ENCODE peak calls at places on chromosomes 7 and 10, in five cellular contexts. T is MM.1S; E is stomach; S is CD4-positive, CD25-positive, alpha-beta regulatory T cell; P is aorta. Z is an unnamed sample. For H3K9me3, the result is how much of the 10 kb centered on the place peaks cover.

GRCh38 chr7:31758770-31759169 is 71.8 kb downstream of the PPP1R17 start:
- DNase-seq in T (no peak), E (no peak), S (no peak), P (no peak), Z (no peak)

GRCh38 chr7:39888171-39888853 is 61.7 kb upstream of the CDK13 start:
- DNase-seq in T (no peak), E (no peak), S (no peak), P (no peak), Z (no peak)

GRCh38 chr10:103080891-103081581 is 112.0 kb downstream of the NT5C2 start:
- DNase-seq in T (no peak), E (no peak), S (no peak), P (no peak), Z (no peak)

GRCh38 chr10:129258570-129258969 is 208.5 kb upstream of the MGMT start:
- DNase-seq in T (no peak), E (no peak), S (no peak), P (no peak), Z (no peak)

GRCh38 chr7:48426966-48427555 is 255.8 kb downstream of the ABCA13 start:
- DNase-seq in T (no peak), E (no peak), S (no peak), P (no peak), Z (peak)

GRCh38 chr7:20598479-20599419 is 16.7 kb upstream of the ABCB5 start:
- DNase-seq in T (peak), E (no peak), S (no peak), P (no peak), Z (peak)

GRCh38 chr10:21284301-21284700 is 241.2 kb downstream of the SKIDA1 start:
- DNase-seq in T (no peak), E (no peak), S (no peak), P (no peak), Z (no peak)

GRCh38 chr10:72353963-72354355 is 760 bp downstream of the DNAJB12 start:
- DNase-seq in T (no peak), E (no peak), S (no peak), P (peak), Z (peak)

GRCh38 chr10:102804382-102804781 is 32.8 kb downstream of the CYP17A1 start:
- DNase-seq in T (no peak), E (no peak), S (no peak), P (no peak), Z (no peak)

GRCh38 chr7:40647719-40648118 is 512.9 kb downstream of the SUGCT start:
- DNase-seq in T (no peak), E (no peak), S (no peak), P (no peak), Z (no peak)

GRCh38 chr7:149209518-149210269 is 14.3 kb downstream of the ZNF282 start:
- DNase-seq in T (peak), E (peak), S (peak), P (no peak), Z (peak)

GRCh38 chr7:100674441-100675407 is 1.2 kb downstream of the GNB2 start:
- DNase-seq in T (peak), E (no peak), S (no peak), P (peak), Z (peak)

GRCh38 chr10:6171891-6172354 is 30.8 kb upstream of the PFKFB3 start:
- DNase-seq in T (no peak), E (peak), S (no peak), P (peak), Z (no peak)

GRCh38 chr7:56483153-56483552 is 366.9 kb upstream of the NUPR2 start:
- DNase-seq in T (no peak), E (no peak), S (no peak), P (no peak), Z (no peak)

GRCh38 chr7:56483861-56484550 is 367.8 kb upstream of the NUPR2 start:
- DNase-seq in T (no peak), E (no peak), S (no peak), P (no peak), Z (no peak)

GRCh38 chr7:56474271-56474670 is 358.1 kb upstream of the NUPR2 start:
- DNase-seq in T (no peak), E (no peak), S (no peak), P (no peak), Z (no peak)

GRCh38 chr7:56479748-56480147 is 363.5 kb upstream of the NUPR2 start:
- DNase-seq in T (no peak), E (no peak), S (no peak), P (no peak), Z (no peak)

DNA sequence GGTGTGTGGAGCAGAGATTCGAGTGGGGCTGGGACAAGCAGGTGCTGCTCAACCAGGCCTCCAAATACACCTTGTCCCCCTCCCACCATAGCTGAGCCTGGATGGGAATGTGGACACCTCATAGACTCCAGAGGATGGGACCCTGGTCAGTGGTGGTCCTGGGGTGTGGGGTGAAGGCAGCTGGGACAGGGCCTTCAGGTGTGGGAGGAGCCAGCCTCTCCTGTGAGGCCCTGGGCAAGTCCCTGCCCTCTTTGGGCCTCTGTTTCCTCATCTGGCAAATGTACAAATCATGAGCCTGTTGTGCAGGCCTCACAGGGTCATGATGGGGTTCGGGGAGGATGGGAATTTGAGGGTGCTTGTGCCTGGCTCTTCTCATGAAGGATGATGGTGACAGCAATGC is 362.9 kb upstream of the NUPR2 start:
- DNase-seq in T (no peak), E (no peak), S (no peak), P (no peak), Z (no peak)
- H3K9me3 ChIP-seq in T (under half), E (half or more), S (under half), P (under half), Z (half or more)

GRCh38 chr10:42523098-42523497 is 115.3 kb downstream of the ZNF33B start:
- DNase-seq in T (no peak), E (no peak), S (no peak), P (no peak), Z (no peak)
- H3K9me3 ChIP-seq in T (under half), E (half or more), S (half or more), P (under half), Z (half or more)

DNA sequence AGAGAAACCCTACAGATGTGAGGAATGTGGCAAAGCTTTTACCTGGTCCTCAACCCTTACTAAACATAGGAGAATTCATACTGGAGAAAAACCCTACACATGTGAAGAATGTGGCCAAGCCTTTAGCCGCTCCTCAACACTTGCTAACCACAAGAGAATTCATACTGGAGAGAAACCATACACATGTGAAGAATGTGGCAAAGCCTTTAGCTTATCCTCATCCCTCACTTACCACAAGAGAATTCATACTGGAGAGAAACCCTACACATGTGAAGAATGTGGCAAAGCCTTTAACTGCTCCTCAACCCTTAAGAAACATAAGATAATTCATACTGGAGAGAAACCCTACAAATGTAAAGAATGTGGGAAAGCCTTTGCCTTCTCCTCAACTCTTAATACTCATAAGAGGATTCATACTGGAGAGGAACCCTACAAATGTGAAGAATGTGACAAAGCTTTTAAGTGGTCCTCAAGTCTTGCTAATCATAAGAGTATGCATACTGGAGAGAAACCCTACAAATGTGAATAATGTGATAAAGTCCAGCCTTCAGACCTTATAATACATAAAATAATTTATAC is 38.2 kb downstream of the ZNF679 start:
- DNase-seq in T (no peak), E (no peak), S (no peak), P (no peak), Z (no peak)
- H3K9me3 ChIP-seq in T (under half), E (half or more), S (under half), P (under half), Z (half or more)

DNA sequence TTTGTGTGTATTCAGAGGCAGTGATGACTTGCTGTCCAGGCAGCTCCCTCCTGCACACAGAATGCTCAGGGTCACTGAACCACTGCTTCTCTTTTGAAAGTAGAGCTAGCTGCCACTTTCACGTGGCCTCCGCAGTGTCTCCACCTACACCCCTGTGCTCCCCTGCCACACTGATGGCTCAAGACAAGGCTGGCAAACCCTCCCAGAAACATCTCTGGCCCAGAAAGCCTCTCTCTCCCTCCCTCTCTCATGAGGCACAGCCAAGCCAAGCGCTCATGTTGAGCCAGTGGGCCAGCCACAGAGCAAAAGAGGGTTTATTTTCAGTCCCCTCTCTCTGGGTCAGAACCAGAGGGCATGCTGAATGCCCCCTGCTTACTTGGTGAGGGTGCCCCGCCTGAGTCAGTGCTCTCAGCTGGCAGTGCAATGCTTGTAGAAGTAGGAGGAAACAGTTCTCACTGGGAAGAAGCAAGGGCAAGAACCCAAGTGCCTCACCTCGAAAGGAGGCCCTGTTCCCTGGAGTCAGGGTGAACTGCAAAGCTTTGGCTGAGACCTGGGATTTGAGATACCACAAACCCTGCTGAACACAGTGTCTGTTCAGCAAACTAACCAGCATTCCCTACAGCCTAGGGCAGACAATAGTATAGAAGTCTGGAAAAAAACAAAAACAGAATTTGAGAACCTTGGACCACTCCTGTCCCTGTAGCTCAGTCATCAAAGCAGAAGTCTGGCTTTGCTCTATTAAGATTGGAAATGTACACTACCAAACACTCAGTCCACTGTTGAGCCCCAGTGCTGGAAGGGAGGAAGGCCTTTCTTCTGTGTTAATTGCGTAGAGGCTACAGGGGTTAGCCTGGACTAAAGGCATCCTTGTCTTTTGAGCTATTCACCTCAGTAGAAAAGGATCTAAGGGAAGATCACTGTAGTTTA is 15.8 kb downstream of the SCD start:
- DNase-seq in T (no peak), E (no peak), S (no peak), P (no peak), Z (no peak)
- H3K9me3 ChIP-seq in T (under half), E (under half), S (under half), P (under half), Z (under half)

GRCh38 chr7:146414373-146414772 is 297.8 kb downstream of the CNTNAP2 start:
- DNase-seq in T (no peak), E (no peak), S (no peak), P (no peak), Z (no peak)

GRCh38 chr7:146411975-146412374 is 295.4 kb downstream of the CNTNAP2 start:
- DNase-seq in T (no peak), E (no peak), S (no peak), P (peak), Z (no peak)

DNA sequence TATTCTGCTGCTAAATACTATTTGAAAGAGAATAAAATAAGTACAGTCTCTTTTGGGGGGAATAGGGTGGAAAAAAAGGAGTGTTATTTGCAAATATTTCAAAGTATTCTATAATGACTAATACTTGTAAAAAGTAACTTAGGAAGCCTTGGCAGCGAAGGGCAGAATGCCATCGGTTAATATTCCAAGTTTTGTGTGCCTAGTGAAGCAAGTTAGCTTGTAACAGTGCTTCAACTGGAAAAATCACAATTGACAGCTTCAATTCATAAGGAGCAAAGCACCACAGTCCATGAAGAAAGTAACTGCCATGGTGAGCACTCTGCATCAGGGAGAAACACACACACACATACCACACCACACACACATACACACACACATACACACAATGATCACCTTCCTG is 298.3 kb downstream of the CNTNAP2 start:
- DNase-seq in T (no peak), E (no peak), S (no peak), P (no peak), Z (no peak)
- H3K9me3 ChIP-seq in T (under half), E (under half), S (under half), P (under half), Z (under half)

GRCh38 chr10:1368772-1369171 is 312.6 kb downstream of the WDR37 start:
- DNase-seq in T (no peak), E (peak), S (no peak), P (no peak), Z (no peak)
- H3K9me3 ChIP-seq in T (under half), E (under half), S (under half), P (under half), Z (under half)

Z was measured in adipocyte.